ENCODE peak calls at places on chromosomes 12 and 14, in five cellular contexts. T is GM12878, F is NT2/D1, C is HEK293T, O is H1. G is an unnamed sample.

GRCh38 chr14:72401632-72402428 is 469.6 kb downstream of the RGS6 start:
- DNase-seq in T (no peak), F (no peak), C (no peak), O (no peak), G (no peak)

GRCh38 chr12:131111446-131111845 is 157.7 kb downstream of the ADGRD1 start:
- DNase-seq in T (no peak), F (no peak), C (no peak), O (no peak), G (no peak)

GRCh38 chr14:98946995-98947394 is 325.0 kb downstream of the BCL11B start:
- DNase-seq in T (no peak), F (no peak), C (no peak), O (no peak), G (no peak)

GRCh38 chr12:107337354-107338095 is 244.2 kb upstream of the CRY1 start:
- DNase-seq in T (no peak), F (no peak), C (no peak), O (no peak), G (no peak)

GRCh38 chr12:19654630-19655384 is 215.5 kb downstream of the AEBP2 start:
- DNase-seq in T (no peak), F (no peak), C (no peak), O (no peak), G (no peak)

GRCh38 chr14:24256960-24257359 is 6.0 kb downstream of the TGM1 start:
- DNase-seq in T (no peak), F (no peak), C (no peak), O (no peak), G (no peak)

GRCh38 chr14:54691525-54692260 is 124.8 kb downstream of the SAMD4A start:
- DNase-seq in T (no peak), F (peak), C (peak), O (peak), G (peak)

GRCh38 chr12:4849946-4850345 is 59.8 kb upstream of the KCNA1 start:
- DNase-seq in T (no peak), F (no peak), C (no peak), O (no peak), G (no peak)

GRCh38 chr14:65709576-65709975 is 297.0 kb downstream of the FUT8 start:
- DNase-seq in T (no peak), F (no peak), C (no peak), O (no peak), G (no peak)

GRCh38 chr12:7154901-7155470 is 24.8 kb downstream of the CLSTN3 start:
- DNase-seq in T (no peak), F (no peak), C (no peak), O (no peak), G (no peak)

GRCh38 chr14:32630701-32631100 is 301.6 kb downstream of the AKAP6 start:
- DNase-seq in T (no peak), F (no peak), C (no peak), O (no peak), G (no peak)

GRCh38 chr14:99517046-99517642 is 35.9 kb downstream of the CCNK start:
- DNase-seq in T (no peak), F (no peak), C (no peak), O (no peak), G (no peak)

GRCh38 chr12:72011374-72011773 is 72.7 kb downstream of the TPH2 start:
- DNase-seq in T (no peak), F (no peak), C (no peak), O (no peak), G (no peak)

GRCh38 chr14:100536141-100536540 is 51.1 kb downstream of the BEGAIN start:
- DNase-seq in T (no peak), F (no peak), C (no peak), O (no peak), G (no peak)

GRCh38 chr12:120687570-120688289 is 781 bp downstream of the MLEC start:
- DNase-seq in T (no peak), F (no peak), C (no peak), O (no peak), G (no peak)

GRCh38 chr12:127041985-127042625 is 1224.9 kb upstream of the TMEM132C start:
- DNase-seq in T (peak), F (no peak), C (no peak), O (no peak), G (no peak)

GRCh38 chr12:84411031-84411430 is 501.6 kb downstream of the SLC6A15 start:
- DNase-seq in T (no peak), F (no peak), C (no peak), O (no peak), G (no peak)

GRCh38 chr12:115661103-115661502 is 616.4 kb downstream of the MED13L start:
- DNase-seq in T (no peak), F (no peak), C (no peak), O (no peak), G (no peak)

GRCh38 chr12:28780096-28780495 is 369.0 kb upstream of the FAR2 start:
- DNase-seq in T (no peak), F (no peak), C (no peak), O (no peak), G (peak)

GRCh38 chr12:19075711-19076340 is 53.7 kb upstream of the PLEKHA5 start:
- DNase-seq in T (no peak), F (no peak), C (no peak), O (no peak), G (no peak)

GRCh38 chr14:50531595-50532501 is 521 bp downstream of the MAP4K5 start:
- DNase-seq in T (no peak), F (peak), C (peak), O (peak), G (no peak)

GRCh38 chr12:122245553-122245952 is 19.7 kb upstream of the DIABLO start:
- DNase-seq in T (no peak), F (no peak), C (no peak), O (no peak), G (no peak)

GRCh38 chr12:60684988-60685655 is 1089.3 kb downstream of the SLC16A7 start:
- DNase-seq in T (no peak), F (peak), C (no peak), O (no peak), G (no peak)

GRCh38 chr14:69999246-69999645 is 120.0 kb downstream of the SMOC1 start:
- DNase-seq in T (no peak), F (no peak), C (peak), O (no peak), G (no peak)

GRCh38 chr12:10097521-10097920 is 1.3 kb downstream of the CLEC1A start:
- DNase-seq in T (no peak), F (no peak), C (no peak), O (no peak), G (no peak)

GRCh38 chr14:71348394-71348793 is 441.1 kb downstream of the PCNX1 start:
- DNase-seq in T (no peak), F (no peak), C (no peak), O (no peak), G (no peak)

GRCh38 chr12:124481772-124482566 is 85.4 kb downstream of the NCOR2 start:
- DNase-seq in T (no peak), F (no peak), C (no peak), O (no peak), G (no peak)

GRCh38 chr12:90023207-90023870 is 314.7 kb upstream of the ATP2B1 start:
- DNase-seq in T (no peak), F (no peak), C (no peak), O (no peak), G (no peak)

GRCh38 chr12:48183876-48184548 is 568 bp downstream of the CCDC184 start:
- DNase-seq in T (no peak), F (no peak), C (peak), O (no peak), G (no peak)

GRCh38 chr14:74260525-74261233 is 21.4 kb downstream of the VSX2 start:
- DNase-seq in T (no peak), F (no peak), C (no peak), O (no peak), G (no peak)

GRCh38 chr12:118135788-118136558 is at the start of gene PEBP1:
- DNase-seq in T (peak), F (no peak), C (peak), O (peak), G (peak)

GRCh38 chr12:126369487-126370463 is 1304.5 kb downstream of the AACS start:
- DNase-seq in T (no peak), F (no peak), C (no peak), O (no peak), G (no peak)

GRCh38 chr12:122951406-122951805 is 14.9 kb downstream of the ABCB9 start:
- DNase-seq in T (no peak), F (no peak), C (no peak), O (no peak), G (peak)

GRCh38 chr14:93959239-93960107 is 16.9 kb downstream of the ASB2 start:
- DNase-seq in T (peak), F (peak), C (peak), O (peak), G (peak)

GRCh38 chr12:119328111-119328510 is 6.4 kb upstream of the CCDC60 start:
- DNase-seq in T (no peak), F (peak), C (peak), O (no peak), G (peak)

GRCh38 chr12:48991247-48992050 is 7.7 kb downstream of the DDN start:
- DNase-seq in T (no peak), F (no peak), C (no peak), O (no peak), G (no peak)

GRCh38 chr14:33254876-33255275 is 316.2 kb downstream of the NPAS3 start:
- DNase-seq in T (no peak), F (no peak), C (no peak), O (no peak), G (no peak)

GRCh38 chr12:64663019-64663418 is 52.7 kb downstream of the RASSF3 start:
- DNase-seq in T (no peak), F (no peak), C (no peak), O (no peak), G (no peak)

GRCh38 chr14:72104011-72104613 is 171.9 kb downstream of the RGS6 start:
- DNase-seq in T (no peak), F (peak), C (peak), O (peak), G (no peak)

GRCh38 chr14:56587701-56588100 is 8.1 kb downstream of the TMEM260 start:
- DNase-seq in T (no peak), F (no peak), C (no peak), O (no peak), G (no peak)

GRCh38 chr12:1463073-1463905 is 131.1 kb downstream of the FBXL14 start:
- DNase-seq in T (no peak), F (no peak), C (no peak), O (no peak), G (no peak)
- TF ChIP-seq SUZ12 in T (no peak), F (no peak), C (no peak), O (no peak), G (no peak)

GRCh38 chr14:104604461-104605449 is at the start of gene TMEM179:
- DNase-seq in T (no peak), F (peak), C (peak), O (peak), G (peak)
- TF ChIP-seq SUZ12 in T (no peak), F (no peak), C (no peak), O (peak), G (no peak)

DNA sequence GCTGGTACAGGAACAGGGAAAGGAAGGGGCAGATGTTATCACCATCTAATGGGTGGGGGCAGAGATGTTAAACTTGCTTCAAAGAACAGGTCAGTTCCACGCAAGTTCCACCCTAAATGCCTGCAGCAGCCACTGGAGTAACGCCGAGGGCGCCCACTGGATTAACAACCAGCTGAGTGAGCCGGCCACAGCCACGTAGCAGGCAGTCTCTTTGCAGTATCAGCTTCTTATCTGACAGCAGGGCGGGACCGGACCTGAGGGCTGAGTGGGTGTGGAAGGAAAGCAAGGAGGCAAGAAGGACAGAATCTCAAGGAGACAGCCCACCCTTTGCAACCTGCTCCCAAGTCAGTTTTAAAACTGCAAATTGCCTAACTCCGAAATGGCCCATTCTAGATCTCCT is 38.4 kb upstream of the FOXN3 start:
- DNase-seq in T (no peak), F (no peak), C (no peak), O (no peak), G (no peak)
- TF ChIP-seq SUZ12 in T (no peak), F (no peak), C (no peak), O (no peak), G (no peak)

DNA sequence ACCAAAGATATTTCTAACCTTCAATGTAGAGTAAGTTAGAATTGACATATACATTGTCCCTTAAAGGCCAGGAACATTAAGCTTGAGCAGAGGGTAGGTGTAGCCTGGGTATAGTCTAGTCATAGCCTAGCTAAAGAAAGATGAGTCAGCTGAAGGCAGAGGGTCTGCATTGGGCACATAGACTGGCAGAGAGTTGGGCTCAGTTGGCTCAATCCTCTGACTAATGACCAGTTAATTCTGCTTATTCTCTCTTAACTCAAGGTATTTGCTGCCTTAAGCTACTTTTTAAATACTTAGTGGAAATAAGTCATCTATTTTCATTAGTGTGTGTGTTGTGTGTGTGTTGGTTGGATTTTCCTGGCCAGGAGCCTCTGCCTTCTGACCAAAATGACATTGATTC is 467.1 kb downstream of the RAD51B start:
- DNase-seq in T (no peak), F (no peak), C (no peak), O (no peak), G (no peak)
- TF ChIP-seq SUZ12 in T (no peak), F (no peak), C (no peak), O (no peak), G (no peak)

DNA sequence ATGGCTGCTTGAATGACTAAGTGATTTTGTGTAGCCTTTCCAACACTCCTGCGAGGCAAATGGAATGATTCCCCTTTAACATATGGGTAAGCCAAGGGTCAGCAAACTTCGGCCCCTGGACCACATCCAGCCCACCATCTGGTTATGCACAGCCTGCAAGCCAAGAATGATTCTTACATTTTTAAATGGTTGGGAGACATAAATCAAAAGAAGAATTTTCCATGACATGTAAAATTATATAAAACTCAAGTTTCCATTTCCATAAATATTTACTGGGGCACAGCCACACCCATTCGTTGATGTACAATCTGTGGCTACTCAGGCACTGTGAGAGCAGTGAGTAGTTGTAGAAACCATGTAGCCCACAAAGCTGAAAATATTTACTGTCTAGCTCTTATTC is 9.0 kb downstream of the SLC8B1 start:
- DNase-seq in T (no peak), F (no peak), C (no peak), O (no peak), G (no peak)
- TF ChIP-seq SUZ12 in T (no peak), F (no peak), C (no peak), O (no peak), G (no peak)

DNA sequence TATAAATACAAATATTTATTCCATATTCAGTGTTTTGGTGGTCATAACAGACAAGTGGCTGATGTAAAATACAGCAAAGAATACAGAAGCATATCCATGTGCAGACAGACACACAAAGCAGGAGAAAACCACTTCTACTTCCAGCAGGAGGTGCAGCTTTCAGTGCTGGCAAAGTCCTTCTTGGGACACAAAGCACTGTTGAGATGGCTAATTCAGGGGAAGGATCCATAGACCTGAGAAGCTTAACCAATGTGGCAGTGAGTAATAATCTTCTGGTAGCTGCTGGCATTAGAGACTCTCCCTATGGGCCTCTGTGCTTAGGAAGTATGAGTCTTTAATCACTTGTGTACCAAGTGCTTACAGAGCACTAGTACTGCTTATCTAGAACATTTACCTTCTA is 26.8 kb downstream of the AMN1 start:
- DNase-seq in T (no peak), F (peak), C (no peak), O (no peak), G (no peak)
- TF ChIP-seq SUZ12 in T (no peak), F (no peak), C (no peak), O (no peak), G (no peak)

GRCh38 chr14:26703967-26704366 is 106.1 kb upstream of the NOVA1 start:
- DNase-seq in T (no peak), F (no peak), C (no peak), O (no peak), G (no peak)

GRCh38 chr14:26707234-26707633 is 109.4 kb upstream of the NOVA1 start:
- DNase-seq in T (no peak), F (no peak), C (no peak), O (no peak), G (no peak)

GRCh38 chr14:26709019-26709418 is 111.2 kb upstream of the NOVA1 start:
- DNase-seq in T (no peak), F (no peak), C (no peak), O (no peak), G (no peak)
- TF ChIP-seq SUZ12 in T (no peak), F (no peak), C (no peak), O (no peak), G (no peak)

DNA sequence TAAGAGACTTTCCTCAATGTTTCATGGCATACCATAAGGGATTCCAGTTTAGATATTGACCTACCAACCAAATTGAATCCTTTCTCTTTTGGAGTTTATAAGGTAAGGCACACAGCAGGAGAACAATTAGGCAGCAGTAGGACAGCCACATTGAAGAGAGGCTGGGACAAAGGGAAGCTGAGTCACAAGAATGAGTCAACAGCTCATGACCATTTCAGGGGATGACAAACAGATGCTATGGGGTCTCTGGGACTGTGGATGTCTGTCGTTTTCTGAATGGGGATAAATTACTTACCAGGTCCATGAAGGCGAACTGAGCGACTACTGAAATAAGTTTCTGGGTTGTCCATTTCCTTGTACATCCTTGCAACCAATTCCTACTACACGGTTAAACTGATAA is 48.6 kb upstream of the E2F7 start:
- DNase-seq in T (no peak), F (no peak), C (no peak), O (no peak), G (no peak)
- TF ChIP-seq SUZ12 in T (no peak), F (no peak), C (no peak), O (no peak), G (no peak)

DNA sequence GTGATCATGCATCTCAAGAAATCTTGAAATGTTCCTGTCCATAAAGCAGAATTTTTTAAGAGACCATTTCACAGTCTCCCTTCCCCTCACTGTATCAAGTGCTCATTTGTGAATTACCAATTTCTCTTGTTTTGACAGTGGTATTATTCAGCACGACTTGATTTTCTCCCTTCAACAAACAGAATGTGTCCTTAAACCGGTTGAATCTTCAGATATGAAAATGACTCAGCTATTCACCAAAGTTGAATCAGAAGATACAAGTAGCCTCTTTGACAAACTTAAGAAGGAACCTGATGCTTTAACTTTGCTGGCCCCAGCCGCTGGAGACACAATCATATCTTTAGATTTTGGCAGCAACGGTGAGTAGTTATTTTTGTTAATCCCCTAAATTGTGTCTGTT is 25.5 kb upstream of the SNAPC1 start:
- DNase-seq in T (no peak), F (no peak), C (no peak), O (no peak), G (no peak)
- TF ChIP-seq SUZ12 in T (no peak), F (no peak), C (no peak), O (no peak), G (no peak)